ENCODE peak calls at places on chromosomes 7 and 10, in seven cellular contexts. One of them, this sample, is unnamed.

GRCh38 chr7:139918488-139918887 is 89.4 kb downstream of the TBXAS1 start:
- DNase-seq in mesenchymal stem cell: peak; percentile 16
- DNase-seq in IMR-90: no peak
- DNase-seq in neuronal stem cell: no peak
- DNase-seq in trophoblast cell: no peak
- DNase-seq in H1: no peak
- DNase-seq in H9: no peak
- DNase-seq in this sample: peak; percentile 37

GRCh38 chr7:6166443-6166871 is 106.0 kb downstream of the CYTH3 start:
- DNase-seq in H9: no peak
- DNase-seq in IMR-90: no peak
- DNase-seq in neuronal stem cell: no peak
- DNase-seq in mesenchymal stem cell: no peak
- DNase-seq in trophoblast cell: no peak
- DNase-seq in H1: no peak
- DNase-seq in this sample: no peak

GRCh38 chr7:2433713-2434550 is 30.5 kb downstream of the CHST12 start:
- DNase-seq in H9: no peak
- DNase-seq in H1: no peak
- DNase-seq in IMR-90: no peak
- DNase-seq in mesenchymal stem cell: no peak
- DNase-seq in trophoblast cell: peak; percentile 92
- DNase-seq in neuronal stem cell: no peak
- DNase-seq in this sample: no peak

GRCh38 chr7:156261581-156261980 is 379.0 kb upstream of the RNF32 start:
- DNase-seq in IMR-90: no peak
- DNase-seq in H9: no peak
- DNase-seq in H1: no peak
- DNase-seq in neuronal stem cell: no peak
- DNase-seq in trophoblast cell: no peak
- DNase-seq in mesenchymal stem cell: no peak
- DNase-seq in this sample: no peak

GRCh38 chr10:34886906-34887615 is 72.0 kb upstream of the PARD3 start:
- DNase-seq in H9: no peak
- DNase-seq in trophoblast cell: no peak
- DNase-seq in mesenchymal stem cell: no peak
- DNase-seq in IMR-90: no peak
- DNase-seq in neuronal stem cell: no peak
- DNase-seq in H1: no peak
- DNase-seq in this sample: no peak

GRCh38 chr10:99612167-99612831 is 7.9 kb downstream of the SLC25A28 start:
- DNase-seq in H1: no peak
- DNase-seq in H9: peak; percentile 58
- DNase-seq in trophoblast cell: peak; percentile 88
- DNase-seq in mesenchymal stem cell: peak; percentile 76
- DNase-seq in neuronal stem cell: peak; percentile 63
- DNase-seq in IMR-90: peak; percentile 62
- DNase-seq in this sample: peak; percentile 82

GRCh38 chr10:130764651-130765050 is 546.9 kb downstream of the TCERG1L start:
- DNase-seq in mesenchymal stem cell: no peak
- DNase-seq in H1: no peak
- DNase-seq in neuronal stem cell: no peak
- DNase-seq in trophoblast cell: no peak
- DNase-seq in H9: no peak
- DNase-seq in IMR-90: no peak
- DNase-seq in this sample: no peak

GRCh38 chr7:122161628-122162027 is 17.6 kb upstream of the AASS start:
- DNase-seq in neuronal stem cell: no peak
- DNase-seq in H9: no peak
- DNase-seq in H1: no peak
- DNase-seq in IMR-90: no peak
- DNase-seq in trophoblast cell: peak; percentile 80
- DNase-seq in mesenchymal stem cell: no peak
- DNase-seq in this sample: peak; percentile 58

GRCh38 chr7:157506268-157506667 is 169.5 kb downstream of the DNAJB6 start:
- DNase-seq in H9: peak; percentile 14
- DNase-seq in H1: no peak
- DNase-seq in IMR-90: no peak
- DNase-seq in neuronal stem cell: no peak
- DNase-seq in mesenchymal stem cell: no peak
- DNase-seq in trophoblast cell: no peak
- DNase-seq in this sample: no peak

GRCh38 chr7:64541438-64542359 is 21.2 kb downstream of the ZNF680 start:
- DNase-seq in mesenchymal stem cell: no peak
- DNase-seq in IMR-90: peak; percentile 72
- DNase-seq in neuronal stem cell: no peak
- DNase-seq in trophoblast cell: no peak
- DNase-seq in H1: no peak
- DNase-seq in H9: no peak
- DNase-seq in this sample: no peak

GRCh38 chr10:89553064-89553734 is 17.8 kb upstream of the SLC16A12 start:
- DNase-seq in H1: no peak
- DNase-seq in mesenchymal stem cell: peak; percentile 88
- DNase-seq in H9: no peak
- DNase-seq in IMR-90: peak; percentile 97
- DNase-seq in trophoblast cell: peak; percentile 96
- DNase-seq in neuronal stem cell: no peak
- DNase-seq in this sample: no peak

GRCh38 chr10:79385804-79386531 is 38.7 kb downstream of the PPIF start:
- DNase-seq in H1: no peak
- DNase-seq in H9: peak; percentile 74
- DNase-seq in mesenchymal stem cell: no peak
- DNase-seq in neuronal stem cell: no peak
- DNase-seq in IMR-90: no peak
- DNase-seq in trophoblast cell: no peak
- DNase-seq in this sample: peak; percentile 55

GRCh38 chr7:99693427-99694200 is 13.8 kb upstream of the CYP3A5 start:
- DNase-seq in IMR-90: no peak
- DNase-seq in H9: peak; percentile 86
- DNase-seq in neuronal stem cell: peak; percentile 32
- DNase-seq in mesenchymal stem cell: peak; percentile 21
- DNase-seq in H1: no peak
- DNase-seq in trophoblast cell: no peak
- DNase-seq in this sample: peak; percentile 86

GRCh38 chr10:78623577-78624215 is 445.1 kb upstream of the ZMIZ1 start:
- DNase-seq in H1: no peak
- DNase-seq in neuronal stem cell: no peak
- DNase-seq in IMR-90: peak; percentile 90
- DNase-seq in mesenchymal stem cell: peak; percentile 75
- DNase-seq in trophoblast cell: no peak
- DNase-seq in H9: no peak
- DNase-seq in this sample: no peak

GRCh38 chr10:89301721-89302445 is at the start of gene IFIT2:
- DNase-seq in H9: no peak
- DNase-seq in trophoblast cell: peak; percentile 64
- DNase-seq in mesenchymal stem cell: peak; percentile 88
- DNase-seq in IMR-90: peak; percentile 80
- DNase-seq in H1: no peak
- DNase-seq in neuronal stem cell: no peak
- DNase-seq in this sample: no peak

GRCh38 chr7:100191775-100192174 is 14.1 kb downstream of the STAG3 start:
- DNase-seq in H1: no peak
- DNase-seq in trophoblast cell: peak; percentile 66
- DNase-seq in mesenchymal stem cell: peak; percentile 45
- DNase-seq in H9: no peak
- DNase-seq in IMR-90: peak; percentile 78
- DNase-seq in neuronal stem cell: no peak
- DNase-seq in this sample: no peak

GRCh38 chr10:97765201-97765600 is 6.6 kb downstream of the SFRP5 start:
- DNase-seq in mesenchymal stem cell: no peak
- DNase-seq in trophoblast cell: no peak
- DNase-seq in H9: no peak
- DNase-seq in H1: no peak
- DNase-seq in IMR-90: no peak
- DNase-seq in neuronal stem cell: no peak
- DNase-seq in this sample: no peak

GRCh38 chr7:31100445-31100844 is 48.3 kb downstream of the ADCYAP1R1 start:
- DNase-seq in IMR-90: peak; percentile 32
- DNase-seq in trophoblast cell: no peak
- DNase-seq in neuronal stem cell: no peak
- DNase-seq in H9: peak; percentile 5
- DNase-seq in mesenchymal stem cell: peak; percentile 2
- DNase-seq in H1: no peak
- DNase-seq in this sample: no peak

GRCh38 chr10:110717830-110718595 is 73.9 kb downstream of the RBM20 start:
- DNase-seq in IMR-90: no peak
- DNase-seq in trophoblast cell: no peak
- DNase-seq in neuronal stem cell: no peak
- DNase-seq in H9: no peak
- DNase-seq in mesenchymal stem cell: no peak
- DNase-seq in H1: no peak
- DNase-seq in this sample: no peak

DNA sequence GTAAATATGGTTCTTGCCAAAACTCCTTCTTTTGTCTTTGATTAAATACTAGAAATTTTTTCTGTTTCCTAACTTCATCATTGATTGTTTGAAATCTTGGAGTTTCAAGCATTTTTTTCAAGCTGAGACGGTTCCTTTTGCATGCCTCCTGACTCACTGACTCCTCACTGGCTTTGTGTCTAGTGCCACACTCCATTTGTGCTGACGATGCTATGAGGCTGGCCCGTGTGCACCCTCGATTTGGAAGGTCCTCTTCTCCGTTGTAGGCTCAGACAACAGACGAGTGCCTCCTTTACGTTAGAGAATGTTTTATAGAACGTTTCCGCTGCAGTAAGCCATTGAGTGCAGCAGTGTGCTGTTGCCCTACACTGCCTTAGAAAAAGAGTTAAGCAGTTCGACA is 10.8 kb upstream of the CSGALNACT2 start:
- DNase-seq in IMR-90: no peak
- DNase-seq in trophoblast cell: peak; percentile 42
- DNase-seq in neuronal stem cell: no peak
- DNase-seq in mesenchymal stem cell: no peak
- DNase-seq in H9: peak; percentile 6
- DNase-seq in H1: no peak
- DNase-seq in this sample: no peak
- H2BK120ac ChIP-seq in IMR-90: no peak overlapping the region
- H2BK120ac ChIP-seq in trophoblast cell: no peak overlapping the region
- H2BK120ac ChIP-seq in neuronal stem cell: no peak overlapping the region
- H2BK120ac ChIP-seq in mesenchymal stem cell: no peak overlapping the region
- H2BK120ac ChIP-seq in H9: no peak overlapping the region
- H2BK120ac ChIP-seq in H1: no peak overlapping the region
- H2BK120ac ChIP-seq in this sample: no peak overlapping the region

GRCh38 chr7:116802144-116802747 is 60.1 kb upstream of the CAPZA2 start:
- DNase-seq in IMR-90: peak; percentile 25
- DNase-seq in H9: no peak
- DNase-seq in mesenchymal stem cell: no peak
- DNase-seq in H1: no peak
- DNase-seq in trophoblast cell: peak; percentile 90
- DNase-seq in neuronal stem cell: peak; percentile 20
- DNase-seq in this sample: no peak

GRCh38 chr7:116801092-116801710 is 61.2 kb upstream of the CAPZA2 start:
- DNase-seq in trophoblast cell: peak; percentile 98
- DNase-seq in neuronal stem cell: no peak
- DNase-seq in IMR-90: peak; percentile 87
- DNase-seq in H9: no peak
- DNase-seq in H1: no peak
- DNase-seq in mesenchymal stem cell: peak; percentile 68
- DNase-seq in this sample: no peak

GRCh38 chr7:116804459-116804858 is 57.9 kb upstream of the CAPZA2 start:
- DNase-seq in H9: no peak
- DNase-seq in neuronal stem cell: no peak
- DNase-seq in mesenchymal stem cell: no peak
- DNase-seq in trophoblast cell: no peak
- DNase-seq in H1: no peak
- DNase-seq in IMR-90: no peak
- DNase-seq in this sample: no peak

GRCh38 chr7:116800594-116800993 is 61.8 kb upstream of the CAPZA2 start:
- DNase-seq in H9: no peak
- DNase-seq in neuronal stem cell: no peak
- DNase-seq in IMR-90: no peak
- DNase-seq in mesenchymal stem cell: no peak
- DNase-seq in H1: no peak
- DNase-seq in trophoblast cell: no peak
- DNase-seq in this sample: no peak

GRCh38 chr7:116802784-116803183 is 59.6 kb upstream of the CAPZA2 start:
- DNase-seq in IMR-90: peak; percentile 80
- DNase-seq in mesenchymal stem cell: peak; percentile 86
- DNase-seq in H9: no peak
- DNase-seq in H1: no peak
- DNase-seq in neuronal stem cell: peak; percentile 14
- DNase-seq in trophoblast cell: peak; percentile 88
- DNase-seq in this sample: peak; percentile 66
- H3K9ac ChIP-seq in IMR-90: no peak overlapping the region
- H3K9ac ChIP-seq in mesenchymal stem cell: peak overlapping the region; percentile 41
- H3K9ac ChIP-seq in H9: no peak overlapping the region
- H3K9ac ChIP-seq in H1: no peak overlapping the region
- H3K9ac ChIP-seq in neuronal stem cell: no peak overlapping the region
- H3K9ac ChIP-seq in trophoblast cell: no peak overlapping the region
- H3K9ac ChIP-seq in this sample: no peak overlapping the region

DNA sequence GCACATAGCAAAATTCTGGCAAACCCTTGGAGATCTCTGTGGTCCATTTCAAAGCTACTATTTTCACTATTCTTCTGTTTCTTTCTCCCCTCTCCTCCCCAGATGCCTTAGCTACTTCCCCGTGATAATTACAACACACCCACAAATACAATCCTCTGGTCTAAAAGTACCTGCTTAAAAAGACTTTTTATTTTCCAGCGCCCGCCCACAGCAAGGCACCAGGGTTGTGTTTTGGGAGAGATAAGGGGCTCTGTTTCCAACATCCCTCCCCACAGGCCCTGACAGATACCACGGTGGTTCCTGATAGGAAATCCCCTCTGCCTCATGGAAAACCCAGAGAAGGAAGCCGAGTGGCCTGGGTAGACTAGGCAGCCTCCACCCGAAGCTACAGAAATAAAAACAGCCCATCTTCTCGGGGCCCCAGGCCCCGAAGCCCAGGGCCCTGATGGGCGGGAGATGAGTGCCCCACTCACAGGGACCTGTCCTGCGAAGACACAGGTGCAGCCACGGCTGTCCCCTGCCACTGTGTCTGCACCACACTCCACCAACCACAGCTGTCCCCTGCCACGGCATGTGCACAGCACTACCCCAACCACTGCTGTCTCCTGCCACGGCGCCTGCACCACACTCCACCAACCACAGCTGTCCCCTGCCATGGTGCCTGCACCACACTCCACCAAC is 19.7 kb downstream of the CALML5 start:
- DNase-seq in H9: peak; percentile 16
- DNase-seq in trophoblast cell: no peak
- DNase-seq in mesenchymal stem cell: no peak
- DNase-seq in H1: no peak
- DNase-seq in neuronal stem cell: no peak
- DNase-seq in IMR-90: no peak
- DNase-seq in this sample: peak; percentile 46
- H2BK120ac ChIP-seq in H9: no peak overlapping the region
- H2BK120ac ChIP-seq in trophoblast cell: peak overlapping the region; percentile 15
- H2BK120ac ChIP-seq in mesenchymal stem cell: no peak overlapping the region
- H2BK120ac ChIP-seq in H1: peak overlapping the region; percentile 16
- H2BK120ac ChIP-seq in neuronal stem cell: no peak overlapping the region
- H2BK120ac ChIP-seq in IMR-90: no peak overlapping the region
- H2BK120ac ChIP-seq in this sample: no peak overlapping the region

DNA sequence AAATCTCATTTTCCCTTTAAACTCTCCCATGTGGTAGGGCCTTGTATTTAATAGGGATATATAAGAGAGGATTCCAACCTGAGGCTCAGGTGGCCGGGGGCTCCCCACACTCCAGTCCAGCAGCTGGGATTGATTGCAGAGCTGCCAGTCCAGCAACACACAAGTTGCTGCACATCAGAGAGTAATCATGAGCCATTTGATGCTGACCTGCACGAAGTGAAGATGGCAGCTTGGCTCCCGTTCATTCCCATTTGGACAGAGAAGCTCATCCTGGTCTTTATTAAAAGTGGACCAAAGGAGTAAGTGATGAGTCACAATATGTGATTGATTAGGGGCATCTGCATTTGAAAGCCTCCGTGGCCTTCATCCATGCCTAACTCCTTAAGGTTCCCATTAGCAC is 202.4 kb downstream of the PLXNA4 start:
- DNase-seq in H1: no peak
- DNase-seq in IMR-90: no peak
- DNase-seq in H9: no peak
- DNase-seq in mesenchymal stem cell: no peak
- DNase-seq in neuronal stem cell: no peak
- DNase-seq in trophoblast cell: no peak
- DNase-seq in this sample: no peak
- H3K9ac ChIP-seq in H1: no peak overlapping the region
- H3K9ac ChIP-seq in IMR-90: no peak overlapping the region
- H3K9ac ChIP-seq in H9: no peak overlapping the region
- H3K9ac ChIP-seq in mesenchymal stem cell: no peak overlapping the region
- H3K9ac ChIP-seq in neuronal stem cell: no peak overlapping the region
- H3K9ac ChIP-seq in trophoblast cell: no peak overlapping the region
- H3K9ac ChIP-seq in this sample: no peak overlapping the region